ENCODE peak calls at places on chromosomes 2 and 18, in seven cellular contexts. Z is tibial nerve, H is lower leg skin, Q is Peyer's patch, R is HCT116, T is adrenal gland, P is prostate gland. A is an unnamed sample.

GRCh38 chr2:158598856-158599517 is 142.2 kb downstream of the PKP4 start:
- DNase-seq in Z (no peak), H (no peak), Q (no peak), R (no peak), T (no peak), P (no peak), A (no peak)

GRCh38 chr2:74762789-74763188 is 71.1 kb upstream of the HK2 start:
- DNase-seq in Z (no peak), H (no peak), Q (no peak), R (no peak), T (no peak), P (no peak), A (no peak)

GRCh38 chr18:69239849-69240248 is 160.8 kb upstream of the DOK6 start:
- DNase-seq in Z (no peak), H (no peak), Q (no peak), R (no peak), T (no peak), P (no peak), A (no peak)

GRCh38 chr2:173048901-173049661 is 26.6 kb upstream of the MAP3K20 start:
- DNase-seq in Z (peak), H (peak), Q (peak), R (peak), T (peak), P (peak), A (peak)

GRCh38 chr18:172361-172760 is 14.0 kb downstream of the USP14 start:
- DNase-seq in Z (no peak), H (no peak), Q (no peak), R (no peak), T (no peak), P (no peak), A (no peak)

GRCh38 chr2:54709341-54709809 is 14.1 kb upstream of the EML6 start:
- DNase-seq in Z (no peak), H (no peak), Q (no peak), R (no peak), T (peak), P (peak), A (no peak)

GRCh38 chr18:43587538-43588153 is 310.4 kb upstream of the SYT4 start:
- DNase-seq in Z (no peak), H (no peak), Q (no peak), R (no peak), T (no peak), P (no peak), A (no peak)

GRCh38 chr18:34709104-34709503 is 994 bp upstream of the DTNA start:
- DNase-seq in Z (no peak), H (no peak), Q (no peak), R (no peak), T (peak), P (no peak), A (no peak)

GRCh38 chr2:72293620-72294019 is 146.0 kb upstream of the CYP26B1 start:
- DNase-seq in Z (no peak), H (no peak), Q (no peak), R (no peak), T (no peak), P (no peak), A (no peak)

GRCh38 chr2:53994735-53995538 is 24.1 kb upstream of the PSME4 start:
- DNase-seq in Z (no peak), H (no peak), Q (no peak), R (no peak), T (no peak), P (no peak), A (no peak)

GRCh38 chr2:173184031-173185004 is 108.7 kb downstream of the MAP3K20 start:
- DNase-seq in Z (peak), H (no peak), Q (no peak), R (peak), T (peak), P (no peak), A (peak)

GRCh38 chr2:173584676-173585453 is 230.2 kb downstream of the CDCA7 start:
- DNase-seq in Z (no peak), H (no peak), Q (no peak), R (no peak), T (no peak), P (no peak), A (no peak)

GRCh38 chr2:42743667-42744005 is 20.3 kb downstream of the OXER1 start:
- DNase-seq in Z (no peak), H (no peak), Q (no peak), R (no peak), T (no peak), P (no peak), A (no peak)

GRCh38 chr2:46380038-46380940 is 83.1 kb downstream of the EPAS1 start:
- DNase-seq in Z (no peak), H (no peak), Q (no peak), R (no peak), T (no peak), P (no peak), A (no peak)

GRCh38 chr2:85468704-85469349 is 50.3 kb downstream of the SH2D6 start:
- DNase-seq in Z (no peak), H (no peak), Q (no peak), R (peak), T (no peak), P (peak), A (peak)

GRCh38 chr2:203543898-203544328 is 8.8 kb upstream of the RAPH1 start:
- DNase-seq in Z (no peak), H (no peak), Q (no peak), R (no peak), T (no peak), P (no peak), A (no peak)

GRCh38 chr18:32822197-32822596 is 49.4 kb upstream of the KLHL14 start:
- DNase-seq in Z (no peak), H (no peak), Q (no peak), R (no peak), T (no peak), P (no peak), A (no peak)
- TF ChIP-seq POLR2A in Z (no peak), H (no peak), Q (no peak), R (no peak), T (no peak), P (no peak), A (no peak)

DNA sequence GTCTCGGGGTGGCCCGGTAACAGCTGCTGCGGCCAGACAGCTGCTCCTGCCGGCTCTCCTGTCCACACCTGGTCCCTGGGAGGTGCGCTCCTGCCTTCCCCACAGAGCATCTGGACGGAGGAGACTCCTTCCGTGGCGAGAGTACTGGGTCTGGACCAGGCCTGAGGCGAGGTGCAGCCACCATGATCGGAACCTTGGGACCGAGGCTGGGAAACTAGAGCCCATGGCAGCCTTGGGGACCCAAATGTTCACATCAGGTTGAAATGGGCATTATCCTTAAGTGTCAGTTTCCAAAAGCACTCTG is 628 bp downstream of the GIGYF2 start:
- DNase-seq in Z (no peak), H (no peak), Q (peak), R (no peak), T (no peak), P (no peak), A (no peak)
- TF ChIP-seq POLR2A in Z (no peak), H (no peak), Q (no peak), R (no peak), T (no peak), P (no peak), A (no peak)

GRCh38 chr2:239278941-239279365 is 121.9 kb downstream of the HDAC4 start:
- DNase-seq in Z (no peak), H (peak), Q (no peak), R (peak), T (no peak), P (no peak), A (no peak)
- TF ChIP-seq POLR2A in Z (no peak), H (no peak), Q (no peak), R (no peak), T (no peak), P (no peak), A (no peak)

GRCh38 chr2:9471212-9471611 is 3.1 kb upstream of the IAH1 start:
- DNase-seq in Z (no peak), H (no peak), Q (no peak), R (no peak), T (no peak), P (no peak), A (no peak)

GRCh38 chr2:9473308-9473984 is 905 bp upstream of the IAH1 start:
- DNase-seq in Z (no peak), H (no peak), Q (peak), R (no peak), T (no peak), P (no peak), A (no peak)

GRCh38 chr2:9473985-9474360 is 378 bp upstream of the IAH1 start:
- DNase-seq in Z (no peak), H (peak), Q (peak), R (no peak), T (peak), P (no peak), A (no peak)

GRCh38 chr2:9477914-9478313 is 3.6 kb downstream of the IAH1 start:
- DNase-seq in Z (no peak), H (no peak), Q (no peak), R (no peak), T (no peak), P (no peak), A (no peak)

DNA sequence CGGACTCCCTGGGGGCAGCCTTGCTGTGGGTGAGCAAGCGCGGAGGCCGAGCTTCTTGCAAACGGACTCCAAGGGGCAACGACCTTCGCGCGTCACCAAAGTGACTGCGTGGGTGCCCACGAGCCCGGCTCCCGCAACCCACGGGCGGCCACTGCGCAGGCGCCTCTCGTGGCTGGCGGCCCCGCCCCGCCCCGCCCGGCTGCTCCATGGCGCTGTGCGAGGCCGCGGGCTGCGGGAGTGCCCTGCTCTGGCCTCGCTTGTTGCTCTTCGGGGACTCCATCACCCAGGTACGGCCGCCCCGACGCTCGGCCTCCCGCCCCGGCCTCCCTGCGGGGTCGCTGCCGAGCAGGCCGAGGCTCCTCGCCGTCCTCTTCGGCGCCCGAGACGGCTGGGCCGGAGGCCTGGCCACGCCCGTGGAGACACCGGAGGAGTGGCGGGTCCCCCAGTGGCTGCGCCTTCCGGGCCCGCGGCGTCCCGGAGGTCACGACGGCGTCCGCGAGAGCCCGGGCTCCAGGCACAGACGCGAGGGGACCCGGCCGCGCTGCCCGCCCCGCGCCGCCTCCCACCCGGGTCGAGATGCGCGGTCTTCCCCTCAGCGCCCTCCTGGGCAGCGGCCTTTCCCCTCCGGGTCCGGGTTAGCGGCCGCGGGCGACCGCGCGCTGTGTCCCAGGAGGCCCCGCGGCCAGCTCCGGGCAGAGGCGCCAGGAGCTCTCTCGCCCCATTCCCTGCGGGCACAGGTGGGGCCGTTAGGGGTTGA is at the start of gene IAH1:
- DNase-seq in Z (peak), H (peak), Q (peak), R (no peak), T (peak), P (peak), A (peak)
- TF ChIP-seq POLR2A in Z (no peak), H (no peak), Q (peak), R (peak), T (peak), P (peak), A (peak)

GRCh38 chr2:241227635-241227993 is 39.1 kb downstream of the ANO7 start:
- DNase-seq in Z (no peak), H (no peak), Q (no peak), R (no peak), T (no peak), P (no peak), A (no peak)

GRCh38 chr2:241225545-241225944 is 37.1 kb downstream of the ANO7 start:
- DNase-seq in Z (no peak), H (no peak), Q (no peak), R (no peak), T (no peak), P (no peak), A (no peak)

GRCh38 chr2:241225983-241226382 is 37.5 kb downstream of the ANO7 start:
- DNase-seq in Z (no peak), H (no peak), Q (no peak), R (no peak), T (no peak), P (no peak), A (no peak)

GRCh38 chr2:241228081-241228859 is 39.8 kb downstream of the ANO7 start:
- DNase-seq in Z (no peak), H (no peak), Q (no peak), R (no peak), T (peak), P (no peak), A (no peak)

GRCh38 chr2:241226723-241227634 is 38.5 kb downstream of the ANO7 start:
- DNase-seq in Z (no peak), H (no peak), Q (no peak), R (no peak), T (no peak), P (no peak), A (no peak)
- TF ChIP-seq POLR2A in Z (no peak), H (no peak), Q (no peak), R (no peak), T (no peak), P (no peak), A (no peak)

GRCh38 chr2:19989342-19989680 is 594 bp downstream of the WDR35 start:
- DNase-seq in Z (no peak), H (no peak), Q (no peak), R (no peak), T (no peak), P (no peak), A (peak)

GRCh38 chr2:19988600-19988999 is 1.3 kb downstream of the WDR35 start:
- DNase-seq in Z (no peak), H (no peak), Q (no peak), R (no peak), T (no peak), P (no peak), A (no peak)

GRCh38 chr2:19987936-19988335 is 2.0 kb downstream of the WDR35 start:
- DNase-seq in Z (no peak), H (no peak), Q (no peak), R (no peak), T (no peak), P (no peak), A (no peak)

GRCh38 chr2:19990416-19990728 is 467 bp upstream of the WDR35 start:
- DNase-seq in Z (no peak), H (no peak), Q (no peak), R (no peak), T (no peak), P (no peak), A (no peak)

GRCh38 chr2:19989681-19990415 is at the start of gene WDR35:
- DNase-seq in Z (peak), H (peak), Q (peak), R (peak), T (peak), P (peak), A (peak)
- TF ChIP-seq POLR2A in Z (peak), H (no peak), Q (peak), R (no peak), T (peak), P (peak), A (peak)

A was measured in H54.